ENCODE peak calls at places on chromosomes 13 and 19, in ten cellular contexts. C is GM04503; L is substantia nigra; B is stimulated activated CD4-positive, alpha-beta T cell treated with anti-CD3 and anti-CD28 coated beads, Interleukin-15, amount 100 ng/mL, for 1 hour; M is progenitor cell of endocrine pancreas; O is GM23338; K is amygdala; W is retinal pigment epithelial cell; Z is sciatic nerve; E is heart right ventricle. X is an unnamed sample.

GRCh38 chr13:51523082-51523518 is 61.2 kb upstream of the WDFY2 start:
- DNase-seq in Z (no peak), E (no peak), M (no peak), L (no peak), O (no peak), W (no peak), B (no peak), K (no peak), C (no peak), X (peak)

GRCh38 chr19:48501961-48502719 is 9.5 kb downstream of the LMTK3 start:
- DNase-seq in C (no peak), L (no peak), B (peak), E (no peak), K (no peak), Z (no peak), O (peak), W (peak), M (peak), X (peak)

GRCh38 chr13:53045110-53045509 is 16.5 kb downstream of the OLFM4 start:
- DNase-seq in M (no peak), C (no peak), E (no peak), K (no peak), B (no peak), Z (peak), W (peak), O (no peak), L (no peak), X (no peak)

GRCh38 chr13:36131215-36131930 is at the start of gene DCLK1:
- DNase-seq in Z (peak), W (no peak), E (peak), M (peak), O (peak), C (no peak), B (no peak), L (no peak), K (peak), X (no peak)

GRCh38 chr13:27182844-27183497 is 11.4 kb upstream of the USP12 start:
- DNase-seq in M (no peak), E (peak), W (no peak), L (no peak), B (no peak), C (peak), Z (no peak), K (no peak), O (no peak), X (no peak)

GRCh38 chr19:10695401-10696398 is 5.5 kb upstream of the QTRT1 start:
- DNase-seq in L (peak), W (peak), C (peak), E (peak), Z (peak), B (peak), M (peak), K (peak), O (peak), X (peak)

GRCh38 chr13:21338651-21339278 is 120.3 kb downstream of the ZDHHC20 start:
- DNase-seq in B (no peak), K (no peak), E (no peak), O (peak), W (no peak), M (no peak), C (no peak), L (no peak), Z (no peak), X (no peak)

GRCh38 chr13:41505209-41505835 is 48.0 kb downstream of the RGCC start:
- DNase-seq in E (no peak), O (no peak), W (peak), L (no peak), B (no peak), C (peak), K (no peak), M (no peak), Z (no peak), X (no peak)

GRCh38 chr13:20410726-20411125 is 114.9 kb downstream of the CRYL1 start:
- DNase-seq in Z (no peak), W (no peak), K (no peak), M (no peak), E (no peak), L (no peak), O (no peak), B (no peak), C (no peak), X (no peak)

GRCh38 chr19:3275068-3275582 is 50.7 kb downstream of the CELF5 start:
- DNase-seq in Z (no peak), K (peak), E (no peak), L (no peak), O (peak), C (no peak), W (no peak), M (peak), B (no peak), X (no peak)

GRCh38 chr19:45446295-45446694 is 21.5 kb upstream of the FOSB start:
- DNase-seq in O (peak), W (no peak), C (no peak), L (no peak), B (no peak), K (no peak), M (no peak), Z (no peak), E (no peak), X (peak)

GRCh38 chr19:4376991-4377781 is 23.2 kb downstream of the SH3GL1 start:
- DNase-seq in B (no peak), C (no peak), E (no peak), W (no peak), M (no peak), L (no peak), Z (no peak), O (no peak), K (no peak), X (no peak)

GRCh38 chr19:38388310-38389100 is at the start of gene SPRED3:
- DNase-seq in E (peak), W (no peak), B (no peak), O (peak), L (no peak), C (no peak), K (peak), Z (no peak), M (peak), X (no peak)

GRCh38 chr19:29671393-29672076 is 6.3 kb downstream of the PLEKHF1 start:
- DNase-seq in B (peak), O (peak), E (peak), W (peak), Z (no peak), C (no peak), M (no peak), L (no peak), K (no peak), X (peak)